ENCODE peak calls at places on chromosomes 16 and 17, in ten cellular contexts. I is NCI-H2107; D is NCI-H1048; B is fibroblast of mammary gland; G is cardiac muscle cell; X is astrocyte of the spinal cord; R is GM12891; E is stimulated activated CD4-positive, alpha-beta T cell treated with anti-CD3 and anti-CD28 coated beads, TNF-alpha, amount 100 ng/mL, for 4 hours; F is AG08395; Z is GM10248. M is an unnamed sample.
A peak's percentile ranks its signal among the peaks of the same experiment; 100 is the strongest.

GRCh38 chr16:17602678-17603077 is 131.9 kb upstream of the XYLT1 start:
- DNase-seq in I (no peak), D (no peak), B (no peak), G (no peak), X (no peak), R (no peak), E (no peak), F (no peak), Z (no peak), M (no peak)

GRCh38 chr16:15857779-15858560 is 1.1 kb upstream of the MYH11 start:
- DNase-seq in I (no peak), D (no peak), B (no peak), G (peak; percentile 54), X (no peak), R (no peak), E (no peak), F (peak; percentile 61), Z (peak; percentile 27), M (no peak)

GRCh38 chr16:47612711-47613110 is 151.6 kb downstream of the PHKB start:
- DNase-seq in I (no peak), D (no peak), B (peak; percentile 59), G (no peak), X (no peak), R (no peak), E (no peak), F (no peak), Z (no peak), M (no peak)

GRCh38 chr16:55542459-55543082 is 23.9 kb upstream of the CAPNS2 start:
- DNase-seq in I (no peak), D (no peak), B (peak; percentile 82), G (peak; percentile 63), X (peak; percentile 78), R (no peak), E (no peak), F (peak; percentile 55), Z (no peak), M (no peak)

GRCh38 chr17:72976971-72977767 is 115.3 kb downstream of the SLC39A11 start:
- DNase-seq in I (no peak), D (no peak), B (peak; percentile 94), G (peak; percentile 95), X (peak; percentile 89), R (no peak), E (no peak), F (peak; percentile 88), Z (no peak), M (peak; percentile 38)

GRCh38 chr17:27756467-27757371 is 43.6 kb downstream of the NOS2 start:
- DNase-seq in I (peak; percentile 20), D (no peak), B (peak; percentile 57), G (peak; percentile 69), X (peak; percentile 30), R (no peak), E (peak; percentile 18), F (peak; percentile 21), Z (peak; percentile 38), M (no peak)

GRCh38 chr16:13919330-13919682 is 648 bp upstream of the ERCC4 start:
- DNase-seq in I (no peak), D (no peak), B (peak; percentile 53), G (peak; percentile 69), X (peak; percentile 55), R (no peak), E (no peak), F (peak; percentile 48), Z (peak; percentile 46), M (no peak)

GRCh38 chr17:38325221-38325851 is 18.4 kb downstream of the GPR179 start:
- DNase-seq in I (no peak), D (no peak), B (no peak), G (peak; percentile 35), X (no peak), R (no peak), E (no peak), F (no peak), Z (no peak), M (no peak)

GRCh38 chr16:74691093-74691855 is 9.4 kb downstream of the MLKL start:
- DNase-seq in I (no peak), D (no peak), B (peak; percentile 20), G (peak; percentile 57), X (no peak), R (no peak), E (no peak), F (peak; percentile 56), Z (no peak), M (no peak)

GRCh38 chr16:15440852-15441251 is 6.5 kb downstream of the BMERB1 start:
- DNase-seq in I (no peak), D (no peak), B (peak; percentile 84), G (peak; percentile 27), X (peak; percentile 54), R (no peak), E (no peak), F (peak; percentile 51), Z (no peak), M (no peak)

GRCh38 chr17:67157732-67158639 is 87.0 kb downstream of the HELZ start:
- DNase-seq in I (no peak), D (no peak), B (peak; percentile 69), G (peak; percentile 58), X (peak; percentile 38), R (no peak), E (no peak), F (peak; percentile 32), Z (peak; percentile 17), M (peak; percentile 2)

GRCh38 chr17:51926448-51926847 is 232.1 kb downstream of the CA10 start:
- DNase-seq in I (no peak), D (no peak), B (no peak), G (no peak), X (no peak), R (no peak), E (no peak), F (no peak), Z (no peak), M (no peak)

GRCh38 chr16:54679531-54679930 is 251.1 kb upstream of the IRX5 start:
- DNase-seq in I (no peak), D (no peak), B (no peak), G (no peak), X (no peak), R (no peak), E (no peak), F (no peak), Z (no peak), M (no peak)

GRCh38 chr17:80763293-80763867 is 218.7 kb downstream of the RPTOR start:
- DNase-seq in I (no peak), D (no peak), B (no peak), G (no peak), X (no peak), R (no peak), E (no peak), F (no peak), Z (no peak), M (no peak)

GRCh38 chr16:17590711-17591654 is 120.2 kb upstream of the XYLT1 start:
- DNase-seq in I (no peak), D (no peak), B (peak; percentile 19), G (no peak), X (no peak), R (no peak), E (no peak), F (no peak), Z (no peak), M (no peak)

GRCh38 chr16:743794-744500 is 3.1 kb upstream of the CIAO3 start:
- DNase-seq in I (no peak), D (no peak), B (no peak), G (no peak), X (no peak), R (no peak), E (no peak), F (no peak), Z (no peak), M (no peak)

GRCh38 chr17:38705803-38706624 is 941 bp downstream of the MLLT6 start:
- DNase-seq in I (no peak), D (no peak), B (peak; percentile 50), G (peak; percentile 53), X (no peak), R (no peak), E (peak; percentile 44), F (peak; percentile 48), Z (no peak), M (no peak)

GRCh38 chr16:84839956-84840355 is 20.2 kb downstream of the CRISPLD2 start:
- DNase-seq in I (no peak), D (no peak), B (peak; percentile 84), G (peak; percentile 74), X (peak; percentile 84), R (no peak), E (no peak), F (peak; percentile 66), Z (no peak), M (no peak)

GRCh38 chr16:57525761-57526160 is 10.6 kb downstream of the CCDC102A start:
- DNase-seq in I (no peak), D (no peak), B (no peak), G (no peak), X (no peak), R (no peak), E (no peak), F (no peak), Z (no peak), M (no peak)

GRCh38 chr17:8151641-8152111 is 528 bp downstream of the PER1 start:
- DNase-seq in I (no peak), D (no peak), B (peak; percentile 84), G (peak; percentile 88), X (peak; percentile 71), R (no peak), E (no peak), F (peak; percentile 43), Z (no peak), M (no peak)

GRCh38 chr16:68319185-68319908 is 8.5 kb downstream of the PRMT7 start:
- DNase-seq in I (no peak), D (no peak), B (no peak), G (no peak), X (no peak), R (no peak), E (no peak), F (no peak), Z (peak; percentile 77), M (no peak)

GRCh38 chr17:7858487-7858832 is 657 bp downstream of the CYB5D1 start:
- DNase-seq in I (no peak), D (no peak), B (peak; percentile 48), G (peak; percentile 64), X (no peak), R (no peak), E (no peak), F (peak; percentile 66), Z (peak; percentile 39), M (no peak)

GRCh38 chr16:3182608-3183444 is 5.2 kb upstream of the OR1F1 start:
- DNase-seq in I (no peak), D (no peak), B (peak; percentile 75), G (peak; percentile 57), X (peak; percentile 39), R (peak; percentile 42), E (no peak), F (peak; percentile 72), Z (peak; percentile 40), M (no peak)

GRCh38 chr17:35540589-35541404 is 3.3 kb upstream of the SLFN12L start:
- DNase-seq in I (no peak), D (no peak), B (peak; percentile 25), G (peak; percentile 52), X (peak; percentile 46), R (no peak), E (no peak), F (peak; percentile 26), Z (no peak), M (no peak)

GRCh38 chr17:58487589-58488427 is at the start of gene HSF5:
- DNase-seq in I (no peak), D (no peak), B (no peak), G (peak; percentile 47), X (peak; percentile 2), R (peak; percentile 65), E (peak; percentile 51), F (no peak), Z (peak; percentile 56), M (no peak)

GRCh38 chr17:59105852-59106462 is 723 bp downstream of the TRIM37 start:
- DNase-seq in I (peak; percentile 58), D (no peak), B (peak; percentile 38), G (peak; percentile 39), X (peak; percentile 31), R (peak; percentile 24), E (peak; percentile 54), F (peak; percentile 47), Z (no peak), M (no peak)

GRCh38 chr16:81740163-81740562 is 38.9 kb upstream of the PLCG2 start:
- DNase-seq in I (no peak), D (no peak), B (no peak), G (no peak), X (no peak), R (no peak), E (no peak), F (no peak), Z (peak; percentile 78), M (peak; percentile 68)

GRCh38 chr16:11499295-11500089 is 87.2 kb downstream of the LITAF start:
- DNase-seq in I (no peak), D (no peak), B (no peak), G (no peak), X (no peak), R (no peak), E (no peak), F (no peak), Z (no peak), M (no peak)